ENCODE peak calls at places on chromosome 18, in seven cellular contexts. U, K, Q, M, W, T and E are unnamed samples. For H3K27me3, the result is how much of the 10 kb centered on the place peaks cover.

GRCh38 chr18:9614401-9615279 is at the start of gene PPP4R1:
- DNase-seq in Q (peak), U (no peak), T (peak), M (peak), W (peak), K (no peak), E (peak)

GRCh38 chr18:49023281-49023937 is 72.6 kb upstream of the SMAD7 start:
- DNase-seq in T (peak), Q (no peak), K (no peak), M (peak), W (no peak), U (no peak), E (peak)

GRCh38 chr18:26089247-26090129 is 925 bp downstream of the SS18 start:
- DNase-seq in Q (no peak), K (peak), T (no peak), W (peak), U (no peak), M (no peak), E (no peak)

GRCh38 chr18:68874361-68874760 is 76.5 kb downstream of the CCDC102B start:
- DNase-seq in U (no peak), W (no peak), T (no peak), M (no peak), Q (no peak), K (peak), E (no peak)

GRCh38 chr18:71902482-71902881 is 641.7 kb downstream of the CBLN2 start:
- DNase-seq in W (no peak), K (no peak), U (no peak), Q (no peak), M (no peak), T (no peak), E (no peak)

GRCh38 chr18:21452808-21453511 is 147.5 kb downstream of the ESCO1 start:
- DNase-seq in W (no peak), U (no peak), M (no peak), Q (no peak), T (no peak), K (no peak), E (no peak)

GRCh38 chr18:13836559-13836958 is 12.6 kb downstream of the MC5R start:
- DNase-seq in T (no peak), M (no peak), W (no peak), K (no peak), U (no peak), Q (no peak), E (no peak)

GRCh38 chr18:54004828-54005227 is 219.6 kb downstream of the MBD2 start:
- DNase-seq in Q (no peak), M (no peak), W (no peak), K (no peak), T (no peak), U (no peak), E (peak)

GRCh38 chr18:3493501-3494244 is 43.7 kb downstream of the TGIF1 start:
- DNase-seq in T (no peak), M (no peak), Q (no peak), K (no peak), W (no peak), U (no peak), E (no peak)

GRCh38 chr18:79806976-79807841 is 9.5 kb downstream of the KCNG2 start:
- DNase-seq in Q (no peak), K (no peak), U (no peak), T (no peak), M (no peak), W (no peak), E (no peak)

GRCh38 chr18:24656571-24656971 is 196.1 kb downstream of the HRH4 start:
- DNase-seq in Q (no peak), U (no peak), M (no peak), T (no peak), K (no peak), W (no peak), E (peak)

GRCh38 chr18:23990474-23991410 is 23.8 kb upstream of the TTC39C start:
- DNase-seq in U (no peak), Q (no peak), M (no peak), W (no peak), K (no peak), T (no peak), E (no peak)

GRCh38 chr18:48946329-48946835 is 4.4 kb downstream of the SMAD7 start:
- DNase-seq in U (no peak), K (no peak), W (no peak), M (no peak), T (no peak), Q (no peak), E (no peak)

GRCh38 chr18:47912794-47913594 is 17.5 kb downstream of the SMAD2 start:
- DNase-seq in Q (no peak), U (no peak), T (no peak), W (no peak), M (no peak), K (no peak), E (peak)

GRCh38 chr18:73908323-73908722 is 239.3 kb downstream of the FBXO15 start:
- DNase-seq in T (no peak), W (no peak), Q (no peak), U (no peak), K (peak), M (no peak), E (no peak)

GRCh38 chr18:8912348-8913057 is 190.0 kb upstream of the NDUFV2 start:
- DNase-seq in T (no peak), M (no peak), Q (no peak), K (no peak), W (no peak), U (no peak), E (no peak)

GRCh38 chr18:2554671-2555070 is 16.6 kb downstream of the METTL4 start:
- DNase-seq in T (no peak), W (no peak), K (no peak), M (no peak), U (no peak), Q (no peak), E (no peak)

GRCh38 chr18:9914584-9915290 is 921 bp downstream of the VAPA start:
- DNase-seq in W (peak), Q (peak), K (peak), M (peak), T (peak), U (no peak), E (peak)

GRCh38 chr18:54163458-54163857 is 61.0 kb downstream of the MBD2 start:
- DNase-seq in K (no peak), T (no peak), W (no peak), U (no peak), Q (no peak), M (no peak), E (no peak)

GRCh38 chr18:66317243-66318090 is 286.4 kb downstream of the CDH19 start:
- DNase-seq in Q (no peak), K (no peak), W (no peak), T (no peak), U (no peak), M (no peak), E (no peak)

GRCh38 chr18:31206064-31206463 is 43.4 kb upstream of the DSC1 start:
- DNase-seq in U (no peak), Q (no peak), M (no peak), K (no peak), T (no peak), W (no peak), E (no peak)

GRCh38 chr18:60962629-60963028 is 370.6 kb upstream of the CDH20 start:
- DNase-seq in M (no peak), U (no peak), T (no peak), K (no peak), W (no peak), Q (no peak), E (no peak)

GRCh38 chr18:76234559-76234958 is 260.5 kb downstream of the ZNF516 start:
- DNase-seq in M (no peak), K (no peak), Q (no peak), T (no peak), W (no peak), U (no peak), E (no peak)

GRCh38 chr18:11572201-11572600 is 37.2 kb upstream of the SLC35G4 start:
- DNase-seq in M (no peak), U (no peak), W (no peak), K (no peak), T (no peak), Q (no peak), E (no peak)

GRCh38 chr18:39942702-39943101 is 2012.3 kb upstream of the PIK3C3 start:
- DNase-seq in W (no peak), M (no peak), K (no peak), Q (no peak), T (no peak), U (no peak), E (no peak)

GRCh38 chr18:5630057-5630765 is 86.4 kb upstream of the EPB41L3 start:
- DNase-seq in W (peak), U (no peak), Q (peak), K (no peak), M (peak), T (peak), E (peak)

GRCh38 chr18:47244041-47244440 is 7.4 kb downstream of the SKOR2 start:
- DNase-seq in W (no peak), K (no peak), T (no peak), U (no peak), M (no peak), Q (no peak), E (no peak)

GRCh38 chr18:12939161-12939560 is 8.7 kb upstream of the SEH1L start:
- DNase-seq in K (no peak), M (no peak), W (no peak), Q (no peak), T (no peak), U (no peak), E (no peak)

GRCh38 chr18:64019922-64020756 is 50.3 kb downstream of the SERPINB8 start:
- DNase-seq in T (no peak), M (no peak), Q (no peak), K (no peak), W (no peak), U (no peak), E (no peak)

GRCh38 chr18:33444699-33445098 is 4.2 kb upstream of the CCDC178 start:
- DNase-seq in K (no peak), U (no peak), Q (no peak), T (no peak), W (no peak), M (no peak), E (no peak)

GRCh38 chr18:33440384-33441043 is at the start of gene CCDC178:
- DNase-seq in K (peak), T (no peak), W (no peak), U (no peak), M (no peak), Q (peak), E (peak)

DNA sequence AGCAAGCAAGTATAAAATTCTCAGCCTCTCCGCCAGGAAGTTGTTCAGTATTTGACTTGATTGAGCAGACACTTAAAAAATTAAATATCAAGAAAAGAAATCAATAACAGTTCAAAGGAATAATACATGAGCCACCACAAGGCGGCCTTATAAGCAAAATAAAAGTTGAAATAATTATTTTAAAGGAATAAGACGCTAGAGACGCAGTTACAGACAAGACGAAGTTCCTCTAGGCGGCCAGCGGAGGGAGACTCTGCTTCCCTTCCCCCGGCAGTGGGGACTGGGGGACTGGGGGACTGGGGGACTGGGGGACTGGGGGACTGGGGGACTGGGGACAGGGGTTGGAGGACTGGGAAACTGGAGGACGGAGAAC is 524 bp downstream of the CCDC178 start:
- DNase-seq in K (peak), W (peak), T (no peak), M (no peak), U (no peak), Q (peak), E (peak)
- TF ChIP-seq CTCF in K (peak), W (peak), T (peak), M (peak), U (peak), Q (peak), E (peak)

DNA sequence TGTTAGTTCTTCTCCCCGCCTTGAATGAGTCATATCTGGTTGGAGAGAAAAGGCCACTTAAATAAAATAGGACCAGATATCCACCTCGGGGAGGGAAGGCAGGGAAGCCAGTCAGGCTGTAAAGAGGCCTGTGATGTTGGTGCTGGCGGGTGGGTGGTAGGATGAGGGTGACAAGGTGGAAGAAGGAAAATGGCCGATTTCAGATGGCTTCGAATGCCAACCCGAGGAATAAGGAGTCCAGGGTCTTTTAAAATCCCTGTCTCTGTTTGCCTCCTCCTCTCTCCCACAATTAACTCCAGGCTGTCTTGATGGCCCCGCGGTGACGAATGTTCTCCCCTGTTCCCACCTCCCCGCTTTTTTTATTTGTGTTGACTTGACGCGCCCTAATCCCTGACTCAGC is 41.5 kb downstream of the CELF4 start:
- DNase-seq in T (no peak), M (no peak), W (no peak), U (no peak), Q (no peak), K (no peak), E (no peak)
- H3K4me3 ChIP-seq in T (no peak), M (no peak), W (no peak), U (no peak), Q (no peak), K (no peak), E (no peak)

DNA sequence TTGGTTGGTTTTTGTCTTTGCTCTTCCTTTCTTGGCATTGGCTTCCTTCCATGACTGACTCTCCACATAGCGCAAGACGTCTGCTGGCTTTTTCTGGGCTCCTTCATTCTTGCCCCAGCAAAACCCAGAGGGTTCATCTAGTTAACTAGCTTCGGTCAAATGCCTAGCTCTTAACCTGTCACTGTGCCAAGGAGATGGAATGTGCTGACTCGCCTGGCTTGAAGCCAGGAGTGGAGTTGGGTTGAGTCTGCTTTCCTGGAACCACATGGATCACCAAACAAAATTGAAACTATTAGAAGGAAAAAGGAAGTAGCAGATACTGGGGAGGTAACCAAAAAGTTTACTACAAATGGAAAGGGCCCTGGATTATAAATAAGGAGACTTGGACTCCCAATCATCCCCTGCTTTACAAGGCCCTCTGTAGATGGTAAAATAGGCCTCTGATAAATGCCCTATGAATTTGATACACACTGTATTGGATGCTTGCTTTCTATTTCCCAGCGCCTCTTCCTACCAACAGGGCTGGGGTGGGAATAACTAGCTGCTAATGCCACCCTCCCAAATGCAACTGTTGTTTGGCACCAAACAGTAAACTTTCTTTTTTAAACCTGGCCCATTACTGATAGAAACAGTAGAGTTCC is 11.3 kb downstream of the MALT1 start:
- DNase-seq in K (peak), U (no peak), W (peak), M (no peak), Q (peak), T (peak), E (no peak)
- H3K27me3 ChIP-seq in K (under half), U (under half), W (under half), M (under half), Q (under half), T (under half), E (under half)

GRCh38 chr18:56302161-56302560 is 336.2 kb downstream of the TXNL1 start:
- DNase-seq in W (no peak), U (no peak), M (no peak), T (no peak), Q (no peak), K (no peak), E (no peak)

GRCh38 chr18:56294484-56295183 is 343.8 kb downstream of the TXNL1 start:
- DNase-seq in Q (no peak), T (no peak), U (no peak), W (no peak), M (no peak), K (no peak), E (no peak)

GRCh38 chr18:56299740-56300139 is 338.7 kb downstream of the TXNL1 start:
- DNase-seq in W (no peak), Q (no peak), T (no peak), K (no peak), U (no peak), M (no peak), E (no peak)

GRCh38 chr18:56296381-56296780 is 342.0 kb downstream of the TXNL1 start:
- DNase-seq in M (no peak), Q (no peak), K (no peak), T (no peak), U (no peak), W (no peak), E (no peak)

DNA sequence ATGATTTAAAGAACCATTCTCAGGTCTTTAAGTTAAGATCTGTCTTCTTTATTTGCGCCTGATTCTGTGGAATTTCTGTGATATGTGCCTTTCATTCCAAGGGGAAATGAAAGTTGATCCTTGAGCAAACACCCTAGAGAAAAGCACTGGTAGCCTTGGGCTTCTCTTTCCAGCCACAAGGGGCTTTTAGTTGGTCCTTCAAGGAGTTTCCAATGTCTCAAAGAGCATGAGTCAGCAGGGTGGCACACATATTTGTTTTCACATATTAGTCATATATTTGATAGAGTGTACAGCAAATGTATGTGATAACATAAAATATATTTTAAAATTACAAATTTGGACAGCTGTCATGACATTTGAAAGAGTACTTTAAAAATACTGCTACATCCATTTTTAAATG is 339.5 kb downstream of the TXNL1 start:
- DNase-seq in U (no peak), M (no peak), T (no peak), Q (no peak), W (no peak), K (peak), E (no peak)
- TF ChIP-seq CTCF in U (no peak), M (no peak), T (no peak), Q (no peak), W (no peak), K (peak), E (no peak)